ENCODE peak calls at places on chromosome 11, in seven cellular contexts. S, I, J, C, X, V and B are unnamed samples.

GRCh38 chr11:70333206-70333605 is 62.7 kb downstream of the PPFIA1 start:
- DNase-seq in S (no peak), I (no peak), J (peak; percentile 97), C (no peak), X (no peak), V (no peak), B (no peak)

GRCh38 chr11:65571940-65572339 is 398 bp upstream of the FAM89B start:
- DNase-seq in S (no peak), I (no peak), J (peak; percentile 44), C (no peak), X (no peak), V (no peak), B (no peak)

GRCh38 chr11:107457205-107457557 is 444 bp downstream of the CWF19L2 start:
- DNase-seq in S (no peak), I (no peak), J (peak; percentile 1), C (no peak), X (peak; percentile 1), V (no peak), B (peak; percentile 8)

GRCh38 chr11:15692739-15693138 is 578.0 kb downstream of the INSC start:
- DNase-seq in S (no peak), I (no peak), J (peak; percentile 65), C (no peak), X (peak; percentile 62), V (no peak), B (no peak)

GRCh38 chr11:127789887-127790286 is 789.3 kb upstream of the KIRREL3 start:
- DNase-seq in S (no peak), I (no peak), J (peak; percentile 1), C (no peak), X (peak; percentile 0), V (peak; percentile 33), B (peak; percentile 26)

GRCh38 chr11:34757026-34757451 is 136.1 kb downstream of the EHF start:
- DNase-seq in S (no peak), I (no peak), J (no peak), C (no peak), X (no peak), V (peak; percentile 65), B (peak; percentile 74)

GRCh38 chr11:11588890-11589289 is 32.9 kb downstream of the GALNT18 start:
- DNase-seq in S (no peak), I (no peak), J (peak; percentile 26), C (no peak), X (no peak), V (no peak), B (no peak)

GRCh38 chr11:116240661-116241060 is 532.1 kb downstream of the BUD13 start:
- DNase-seq in S (no peak), I (no peak), J (no peak), C (no peak), X (no peak), V (no peak), B (peak; percentile 39)

GRCh38 chr11:131198161-131198560 is 172.3 kb upstream of the NTM start:
- DNase-seq in S (no peak), I (no peak), J (no peak), C (no peak), X (no peak), V (no peak), B (no peak)
- H3K4me3 ChIP-seq in S (no peak overlapping the region), I (no peak overlapping the region), J (no peak overlapping the region), C (no peak overlapping the region), X (no peak overlapping the region), V (no peak overlapping the region), B (no peak overlapping the region)

GRCh38 chr11:31802990-31803812 is 7.9 kb downstream of the PAX6 start:
- DNase-seq in S (no peak), I (no peak), J (no peak), C (no peak), X (no peak), V (no peak), B (no peak)

GRCh38 chr11:31803813-31804438 is 7.2 kb downstream of the PAX6 start:
- DNase-seq in S (no peak), I (no peak), J (no peak), C (no peak), X (no peak), V (no peak), B (no peak)

GRCh38 chr11:31801298-31801702 is 9.8 kb downstream of the PAX6 start:
- DNase-seq in S (no peak), I (no peak), J (no peak), C (no peak), X (no peak), V (no peak), B (no peak)

GRCh38 chr11:31802000-31802551 is 9.0 kb downstream of the PAX6 start:
- DNase-seq in S (no peak), I (no peak), J (no peak), C (no peak), X (no peak), V (no peak), B (no peak)

DNA sequence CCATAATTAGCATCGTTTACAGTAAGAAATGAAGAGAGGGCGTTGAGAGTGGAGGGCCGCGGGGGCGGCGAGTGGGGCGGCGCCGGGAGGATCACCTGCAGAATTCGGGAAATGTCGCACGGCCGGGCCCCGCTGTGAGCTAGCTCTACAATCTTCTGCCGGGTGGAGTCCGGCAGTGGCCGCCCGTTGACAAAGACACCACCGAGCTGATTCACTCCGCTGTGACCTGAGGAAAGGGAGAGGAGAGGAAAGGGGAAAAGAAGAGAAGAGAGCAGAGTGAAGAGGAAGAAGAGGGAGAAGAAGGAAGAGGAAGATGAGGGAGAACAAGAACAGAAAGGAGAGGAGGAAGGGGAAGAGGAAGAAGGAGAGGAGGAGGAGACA is 8.5 kb downstream of the PAX6 start:
- DNase-seq in S (no peak), I (no peak), J (no peak), C (no peak), X (no peak), V (no peak), B (no peak)
- H3K27me3 ChIP-seq in S (no peaks in the 10 kb centered on the region), I (peaks cover 100% of the 10 kb centered on the region), J (peaks cover 95% of the 10 kb centered on the region), C (peaks cover 100% of the 10 kb centered on the region), X (peaks cover 91% of the 10 kb centered on the region), V (peaks cover 95% of the 10 kb centered on the region), B (no peaks in the 10 kb centered on the region)

GRCh38 chr11:96389604-96390402 is at the start of the genes CCDC82 and JRKL:
- DNase-seq in S (peak; percentile 94), I (peak; percentile 97), J (peak; percentile 92), C (peak; percentile 98), X (peak; percentile 94), V (peak; percentile 99), B (peak; percentile 96)
- H3K4me3 ChIP-seq in S (peak within 1 kb of the TSS; percentile 88), I (peak within 1 kb of the TSS; percentile 94), J (peak within 1 kb of the TSS; percentile 92), C (peak within 1 kb of the TSS; percentile 63), X (peak within 1 kb of the TSS; percentile 78), V (peak within 1 kb of the TSS; percentile 85), B (peak within 1 kb of the TSS; percentile 85)

DNA sequence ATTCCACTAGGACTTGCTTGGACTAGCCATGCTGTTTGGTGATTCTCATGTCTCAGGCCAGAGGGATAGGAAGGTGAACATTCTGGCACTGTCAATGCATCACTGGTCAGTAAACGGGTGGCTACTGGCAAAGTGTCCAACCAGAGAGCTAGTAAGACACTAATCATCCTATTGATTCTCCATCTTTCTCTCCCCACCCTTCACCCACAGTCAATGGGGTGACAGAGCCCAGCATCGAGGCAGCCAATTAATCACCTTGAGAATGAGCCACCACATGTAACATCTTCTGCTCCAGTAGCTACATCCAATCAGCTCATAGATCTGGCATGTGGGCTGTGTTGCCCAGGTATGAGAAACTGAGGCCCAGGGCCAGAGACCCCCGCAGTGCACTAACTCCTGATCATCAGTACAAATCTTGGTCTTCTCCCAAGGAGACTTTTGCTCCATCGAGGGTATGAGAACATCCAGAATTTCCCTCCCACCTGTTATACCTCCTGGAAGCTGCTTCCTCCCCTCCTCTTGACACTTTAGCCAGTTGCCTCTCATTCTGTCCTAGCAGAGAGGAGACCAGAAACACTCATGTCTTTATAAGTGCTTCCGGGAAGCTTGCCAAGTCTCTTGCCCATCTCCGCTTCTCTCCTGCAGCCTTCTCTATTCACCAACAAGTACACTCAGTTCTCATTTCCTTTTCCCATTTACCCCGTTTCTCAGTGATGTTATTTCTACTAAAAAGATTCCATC is 17.0 kb downstream of the HTR3A start:
- DNase-seq in S (no peak), I (no peak), J (no peak), C (no peak), X (no peak), V (no peak), B (no peak)
- H3K27me3 ChIP-seq in S (peaks cover 45% of the 10 kb centered on the region), I (peaks cover 80% of the 10 kb centered on the region), J (no peaks in the 10 kb centered on the region), C (no peaks in the 10 kb centered on the region), X (no peaks in the 10 kb centered on the region), V (no peaks in the 10 kb centered on the region), B (peaks cover 2% of the 10 kb centered on the region)

DNA sequence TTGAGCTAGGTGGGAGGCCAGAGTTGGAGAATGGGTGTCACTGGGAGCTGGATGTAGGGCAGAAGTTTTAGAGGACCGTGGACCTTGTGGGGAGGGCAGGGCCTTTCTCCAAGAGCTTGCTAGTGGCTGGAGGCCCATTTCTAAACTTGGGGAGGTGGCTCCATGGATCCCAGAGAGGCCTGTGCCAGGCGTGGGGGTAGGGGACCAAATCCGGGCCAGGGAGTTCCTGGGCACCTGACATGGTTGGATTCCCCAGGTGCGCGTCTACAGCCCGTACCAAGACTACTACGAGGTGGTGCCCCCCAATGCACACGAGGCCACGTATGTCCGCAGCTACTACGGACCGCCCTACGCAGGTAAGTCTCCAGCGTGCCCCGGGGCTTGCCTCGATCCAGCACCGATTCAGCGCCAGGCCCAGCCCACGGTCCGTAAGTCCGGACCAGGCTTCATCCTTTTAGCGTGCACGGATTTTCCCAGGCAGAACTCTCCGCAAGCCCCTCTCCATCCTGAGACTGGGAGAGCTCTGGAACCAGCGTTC is 14.2 kb downstream of the PLEKHB1 start:
- DNase-seq in S (no peak), I (no peak), J (no peak), C (no peak), X (no peak), V (no peak), B (no peak)
- H3K4me3 ChIP-seq in S (no peak overlapping the region), I (peak overlapping the region; percentile 58), J (peak overlapping the region; percentile 25), C (peak overlapping the region; percentile 8), X (peak overlapping the region; percentile 51), V (peak overlapping the region; percentile 19), B (no peak overlapping the region)

GRCh38 chr11:44917741-44918140 is 32.9 kb downstream of the TP53I11 start:
- DNase-seq in S (no peak), I (no peak), J (no peak), C (no peak), X (no peak), V (no peak), B (no peak)

GRCh38 chr11:44914105-44914504 is 36.6 kb downstream of the TP53I11 start:
- DNase-seq in S (no peak), I (no peak), J (no peak), C (no peak), X (no peak), V (no peak), B (no peak)

GRCh38 chr11:44916797-44917196 is 33.9 kb downstream of the TP53I11 start:
- DNase-seq in S (no peak), I (no peak), J (no peak), C (no peak), X (no peak), V (no peak), B (no peak)

GRCh38 chr11:44915621-44916020 is 35.1 kb downstream of the TP53I11 start:
- DNase-seq in S (no peak), I (no peak), J (no peak), C (no peak), X (no peak), V (no peak), B (no peak)

GRCh38 chr11:44916316-44916715 is 34.4 kb downstream of the TP53I11 start:
- DNase-seq in S (no peak), I (no peak), J (no peak), C (no peak), X (no peak), V (no peak), B (no peak)
- H3K27me3 ChIP-seq in S (no peaks in the 10 kb centered on the region), I (no peaks in the 10 kb centered on the region), J (peaks cover 22% of the 10 kb centered on the region), C (no peaks in the 10 kb centered on the region), X (no peaks in the 10 kb centered on the region), V (no peaks in the 10 kb centered on the region), B (no peaks in the 10 kb centered on the region)

GRCh38 chr11:30583505-30584280 is 2.5 kb downstream of the MPPED2 start:
- DNase-seq in S (no peak), I (peak; percentile 20), J (no peak), C (peak; percentile 70), X (no peak), V (no peak), B (no peak)
- H3K4me3 ChIP-seq in S (no peak overlapping the region), I (peak overlapping the region; percentile 96), J (no peak overlapping the region), C (peak overlapping the region; percentile 52), X (no peak overlapping the region), V (no peak overlapping the region), B (no peak overlapping the region)